ENCODE peak calls at places on chromosomes 16 and 17, in four cellular contexts. T, X, N and A are unnamed samples.

GRCh38 chr16:73014768-73015167 is 33.2 kb downstream of the ZFHX3 start:
- DNase-seq in T (no peak), X (no peak), N (no peak), A (no peak)

GRCh38 chr16:67279296-67280089 is at the start of gene PLEKHG4:
- DNase-seq in T (peak), X (peak), N (no peak), A (peak)

GRCh38 chr16:67882374-67883145 is 2.1 kb upstream of the NRN1L start:
- DNase-seq in T (no peak), X (no peak), N (no peak), A (no peak)

GRCh38 chr16:70301121-70301520 is 2.1 kb downstream of the DDX19B start:
- DNase-seq in T (no peak), X (no peak), N (no peak), A (no peak)

GRCh38 chr16:84344781-84345180 is 23.6 kb upstream of the ATP2C2 start:
- DNase-seq in T (no peak), X (no peak), N (no peak), A (no peak)

GRCh38 chr17:64160378-64160777 is 30.4 kb upstream of the ERN1 start:
- DNase-seq in T (no peak), X (no peak), N (no peak), A (no peak)

GRCh38 chr16:46976550-46976949 is 3.1 kb upstream of the DNAJA2 start:
- DNase-seq in T (no peak), X (peak), N (no peak), A (no peak)

GRCh38 chr17:50180066-50180465 is 14.3 kb downstream of the SGCA start:
- DNase-seq in T (no peak), X (no peak), N (no peak), A (no peak)

GRCh38 chr17:21001111-21001812 is 41.5 kb downstream of the USP22 start:
- DNase-seq in T (no peak), X (no peak), N (no peak), A (no peak)

GRCh38 chr17:70636517-70637133 is 467.3 kb downstream of the KCNJ2 start:
- DNase-seq in T (peak), X (peak), N (peak), A (no peak)

GRCh38 chr17:41437769-41438168 is 3.0 kb downstream of the KRT38 start:
- DNase-seq in T (no peak), X (no peak), N (no peak), A (no peak)

GRCh38 chr16:57562066-57562465 is 19.6 kb downstream of the ADGRG5 start:
- DNase-seq in T (no peak), X (no peak), N (no peak), A (no peak)

GRCh38 chr16:50293994-50294855 is 27.9 kb downstream of the ADCY7 start:
- DNase-seq in T (no peak), X (no peak), N (no peak), A (no peak)

GRCh38 chr16:77987772-77988171 is 34.6 kb upstream of the CLEC3A start:
- DNase-seq in T (no peak), X (no peak), N (no peak), A (no peak)

GRCh38 chr16:82082543-82083244 is 47.6 kb downstream of the HSD17B2 start:
- DNase-seq in T (no peak), X (peak), N (no peak), A (no peak)

GRCh38 chr16:27226976-27227705 is 23.8 kb downstream of the KDM8 start:
- DNase-seq in T (no peak), X (no peak), N (no peak), A (no peak)

GRCh38 chr16:12327971-12328726 is 351.6 kb downstream of the SNX29 start:
- DNase-seq in T (no peak), X (no peak), N (no peak), A (no peak)

GRCh38 chr17:77490361-77491183 is 349.8 kb downstream of the SEC14L1 start:
- DNase-seq in T (no peak), X (no peak), N (no peak), A (no peak)

GRCh38 chr17:78965369-78965982 is 14.2 kb downstream of the LGALS3BP start:
- DNase-seq in T (no peak), X (peak), N (no peak), A (no peak)

GRCh38 chr17:75404739-75405364 is 626 bp downstream of the GRB2 start:
- DNase-seq in T (peak), X (no peak), N (peak), A (no peak)

GRCh38 chr16:84065536-84066132 is 23.0 kb upstream of the SLC38A8 start:
- DNase-seq in T (peak), X (peak), N (peak), A (no peak)

GRCh38 chr17:18143044-18143936 is 34.7 kb downstream of the MYO15A start:
- DNase-seq in T (peak), X (peak), N (peak), A (no peak)

GRCh38 chr16:24820522-24820921 is 25.2 kb upstream of the SLC5A11 start:
- DNase-seq in T (no peak), X (no peak), N (no peak), A (no peak)

GRCh38 chr16:48561960-48562393 is 48.0 kb downstream of the N4BP1 start:
- DNase-seq in T (no peak), X (peak), N (no peak), A (no peak)
- TF ChIP-seq POLR2AphosphoS2 in T (no peak), X (no peak), N (no peak), A (no peak)

DNA sequence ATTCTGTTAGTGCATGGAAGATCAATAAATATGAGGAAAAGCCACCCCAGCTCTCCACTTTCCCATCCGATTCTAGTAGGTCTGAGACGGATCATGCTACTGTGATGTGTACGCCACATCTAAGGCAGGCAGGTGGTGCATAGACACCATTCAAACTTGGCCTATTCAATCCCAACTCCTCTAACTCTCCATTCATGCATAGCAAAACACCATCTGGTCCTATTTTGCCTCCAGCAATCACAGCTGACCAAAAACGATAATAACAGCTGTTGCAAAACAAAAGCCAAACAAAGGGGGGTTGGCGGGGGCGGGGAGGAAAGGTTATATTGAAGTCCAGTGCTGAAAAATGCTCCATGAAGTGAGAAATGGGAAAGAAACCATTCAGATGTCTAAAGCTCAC is 111.4 kb downstream of the TOX3 start:
- DNase-seq in T (no peak), X (no peak), N (no peak), A (no peak)
- TF ChIP-seq EP300 in T (no peak), X (no peak), N (no peak), A (no peak)

GRCh38 chr16:16080465-16081065 is 131.1 kb downstream of the ABCC1 start:
- DNase-seq in T (no peak), X (no peak), N (no peak), A (no peak)

GRCh38 chr16:16084874-16085273 is 135.5 kb downstream of the ABCC1 start:
- DNase-seq in T (no peak), X (no peak), N (no peak), A (no peak)

GRCh38 chr16:16086653-16087446 is 136.4 kb downstream of the ABCC6 start:
- DNase-seq in T (no peak), X (no peak), N (no peak), A (no peak)

GRCh38 chr16:16082255-16082654 is 132.8 kb downstream of the ABCC1 start:
- DNase-seq in T (no peak), X (no peak), N (no peak), A (no peak)

DNA sequence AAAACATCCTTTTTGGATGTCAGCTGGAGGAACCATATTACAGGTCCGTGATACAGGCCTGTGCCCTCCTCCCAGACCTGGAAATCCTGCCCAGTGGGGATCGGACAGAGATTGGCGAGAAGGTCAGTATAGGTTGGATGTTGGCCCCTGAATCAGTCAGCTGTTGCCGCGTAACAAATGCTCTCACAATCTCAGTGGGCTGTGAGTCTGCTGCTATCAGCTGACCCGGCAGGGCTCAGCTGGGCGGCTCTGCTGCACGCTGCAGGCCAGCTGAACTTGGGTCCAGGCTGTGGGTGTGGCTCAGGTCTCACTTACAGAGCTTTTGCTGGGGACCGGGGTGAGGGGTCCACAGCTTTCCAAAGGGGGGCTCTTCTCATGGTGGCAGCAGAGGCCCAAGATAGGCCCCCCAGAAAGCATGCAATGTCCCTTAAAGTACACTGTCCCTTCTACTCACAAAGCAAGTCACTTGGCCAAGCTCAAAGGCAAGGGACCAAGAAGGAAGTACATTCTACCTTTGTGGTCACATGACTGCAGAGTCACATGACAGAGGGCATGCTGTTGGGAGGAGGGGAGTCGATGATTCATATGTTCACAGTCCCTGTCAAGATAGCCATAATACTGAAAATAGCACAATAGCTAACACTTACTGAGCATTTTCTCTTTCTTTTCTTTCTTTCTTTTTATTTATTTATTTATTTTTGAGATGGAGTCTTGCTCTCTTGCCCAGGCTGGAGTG is 134.2 kb downstream of the ABCC1 start:
- DNase-seq in T (peak), X (peak), N (peak), A (no peak)
- TF ChIP-seq POLR2AphosphoS2 in T (no peak), X (no peak), N (no peak), A (no peak)

GRCh38 chr16:75000481-75001081 is 1.8 kb downstream of the ZNRF1 start:
- DNase-seq in T (no peak), X (no peak), N (no peak), A (no peak)

GRCh38 chr16:74999208-74999682 is 421 bp downstream of the ZNRF1 start:
- DNase-seq in T (no peak), X (no peak), N (peak), A (no peak)

GRCh38 chr16:74999683-75000480 is 1.1 kb downstream of the ZNRF1 start:
- DNase-seq in T (no peak), X (peak), N (peak), A (no peak)

GRCh38 chr16:74997042-74997491 is 1.8 kb upstream of the ZNRF1 start:
- DNase-seq in T (no peak), X (peak), N (no peak), A (no peak)

GRCh38 chr16:74998481-74999207 is at the start of gene ZNRF1:
- DNase-seq in T (peak), X (peak), N (peak), A (peak)
- TF ChIP-seq EP300 in T (no peak), X (peak), N (no peak), A (peak)

DNA sequence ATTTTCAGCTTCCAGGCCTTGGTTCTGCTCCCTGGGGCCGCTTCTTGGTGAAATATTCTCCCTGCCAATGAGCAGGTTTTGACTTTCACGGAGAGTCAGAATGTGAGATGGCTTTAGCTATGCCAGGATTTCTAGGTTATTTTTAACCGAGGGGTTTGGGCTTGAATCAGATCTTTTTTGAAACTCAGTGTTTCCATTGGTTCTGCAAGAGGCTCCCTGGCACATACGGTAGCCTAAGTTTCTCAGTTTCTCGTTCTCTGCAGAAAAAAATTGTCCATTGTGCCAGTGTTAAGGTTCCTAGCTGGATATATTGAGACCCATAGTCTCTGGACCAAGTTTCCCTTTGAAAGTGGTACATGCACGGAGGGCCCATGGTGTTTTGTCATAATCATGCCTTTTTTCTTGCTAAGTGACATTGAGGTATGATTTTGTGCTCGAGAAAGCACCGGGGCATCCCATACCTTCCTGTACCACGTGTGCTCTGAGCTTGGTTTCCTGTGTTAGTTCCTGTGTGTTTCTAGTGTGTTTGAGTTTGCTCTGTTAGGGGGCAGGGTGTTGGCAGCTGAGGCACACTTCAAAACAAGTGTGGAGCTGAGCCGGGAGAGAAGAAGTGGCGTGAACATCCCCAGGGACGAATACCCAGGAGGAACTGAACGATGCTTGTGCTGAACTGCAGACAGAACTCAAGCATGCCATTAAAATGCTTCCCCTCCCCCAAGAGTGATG is 127.2 kb downstream of the HS3ST3B1 start:
- DNase-seq in T (no peak), X (no peak), N (no peak), A (peak)
- TF ChIP-seq POLR2AphosphoS2 in T (no peak), X (no peak), N (no peak), A (no peak)

DNA sequence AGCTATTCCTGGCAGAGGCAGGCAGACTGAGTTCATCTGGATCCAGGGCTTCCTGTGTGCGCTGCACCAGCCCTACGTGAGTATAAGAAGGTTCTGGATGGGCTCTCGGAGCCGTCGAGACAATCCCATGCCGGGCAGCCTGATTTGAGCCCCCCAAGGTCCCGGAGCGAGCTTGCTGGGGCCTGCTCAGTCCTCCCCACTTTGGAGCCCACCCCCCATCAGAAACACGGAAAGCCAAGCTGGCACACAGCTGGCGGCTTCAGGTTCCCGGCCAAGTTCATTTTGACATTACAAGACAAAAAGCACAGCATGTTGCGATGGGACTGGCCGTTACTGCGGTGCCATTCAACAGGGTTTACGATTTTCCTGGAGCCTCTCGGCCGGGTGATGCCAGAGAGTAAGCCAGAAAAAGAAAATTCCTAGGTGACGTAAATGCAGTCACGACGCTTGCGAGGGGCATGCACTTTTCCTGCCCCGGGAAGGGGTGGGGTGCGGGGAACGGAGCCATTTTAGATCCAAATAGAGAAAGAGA is 167.2 kb upstream of the FOXF1 start:
- DNase-seq in T (no peak), X (no peak), N (no peak), A (no peak)
- TF ChIP-seq EP300 in T (no peak), X (no peak), N (no peak), A (no peak)

GRCh38 chr17:73722163-73722562 is 77.9 kb upstream of the SDK2 start:
- DNase-seq in T (no peak), X (no peak), N (no peak), A (no peak)
- TF ChIP-seq POLR2AphosphoS2 in T (no peak), X (no peak), N (no peak), A (no peak)

DNA sequence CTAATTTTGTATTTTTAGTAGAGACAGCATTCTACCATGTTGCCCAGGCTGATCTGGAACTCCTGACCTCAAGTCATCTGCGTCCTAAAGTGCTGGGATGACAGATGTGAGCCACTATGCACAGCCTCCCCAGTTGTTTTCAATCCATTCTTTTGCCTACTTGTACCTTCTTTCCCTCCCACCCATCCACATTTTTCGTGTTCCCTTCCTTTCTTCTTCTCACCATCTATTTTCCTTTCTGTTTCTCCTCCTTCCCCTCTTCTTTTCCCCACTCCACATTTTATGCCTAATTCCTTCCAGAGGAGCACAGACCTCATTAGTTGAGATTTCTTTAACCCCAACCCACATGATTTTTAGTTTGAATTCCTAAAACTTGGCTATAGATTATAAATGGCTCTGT is 94.3 kb downstream of the ATF7IP2 start:
- DNase-seq in T (no peak), X (no peak), N (no peak), A (no peak)
- TF ChIP-seq EP300 in T (no peak), X (no peak), N (no peak), A (no peak)

GRCh38 chr17:82816358-82816757 is 23.5 kb downstream of the ZNF750 start:
- DNase-seq in T (no peak), X (no peak), N (no peak), A (no peak)
- TF ChIP-seq POLR2AphosphoS2 in T (no peak), X (no peak), N (no peak), A (no peak)

GRCh38 chr16:22293137-22294106 is 3.8 kb upstream of the POLR3E start:
- DNase-seq in T (no peak), X (peak), N (peak), A (no peak)
- TF ChIP-seq EP300 in T (no peak), X (no peak), N (no peak), A (no peak)